ENCODE peak calls at places on chromosome 18, in six cellular contexts. One of them, this sample, is unnamed.

GRCh38 chr18:77146249-77147080 is 13.9 kb upstream of the MBP start:
- DNase-seq in GM23248: no peak
- DNase-seq in neural progenitor cell: no peak
- DNase-seq in fibroblast of lung: no peak
- DNase-seq in HCT116: no peak
- DNase-seq in endothelial cell of umbilical vein: no peak
- DNase-seq in this sample: no peak

GRCh38 chr18:76422838-76423237 is 72.2 kb downstream of the ZNF516 start:
- DNase-seq in HCT116: no peak
- DNase-seq in fibroblast of lung: no peak
- DNase-seq in endothelial cell of umbilical vein: no peak
- DNase-seq in neural progenitor cell: no peak
- DNase-seq in GM23248: no peak
- DNase-seq in this sample: no peak

GRCh38 chr18:57534535-57534934 is 52.0 kb downstream of the FECH start:
- DNase-seq in endothelial cell of umbilical vein: no peak
- DNase-seq in GM23248: no peak
- DNase-seq in fibroblast of lung: no peak
- DNase-seq in HCT116: no peak
- DNase-seq in neural progenitor cell: no peak
- DNase-seq in this sample: no peak

GRCh38 chr18:23857756-23858155 is 156.8 kb upstream of the TTC39C start:
- DNase-seq in neural progenitor cell: no peak
- DNase-seq in HCT116: no peak
- DNase-seq in GM23248: no peak
- DNase-seq in fibroblast of lung: no peak
- DNase-seq in endothelial cell of umbilical vein: peak; percentile 76
- DNase-seq in this sample: no peak

GRCh38 chr18:13725566-13726227 is 661 bp downstream of the FAM210A start:
- DNase-seq in neural progenitor cell: no peak
- DNase-seq in fibroblast of lung: peak; percentile 10
- DNase-seq in GM23248: peak; percentile 40
- DNase-seq in HCT116: no peak
- DNase-seq in endothelial cell of umbilical vein: peak; percentile 22
- DNase-seq in this sample: peak; percentile 25

GRCh38 chr18:23131693-23132319 is 3.5 kb upstream of the CABLES1 start:
- DNase-seq in neural progenitor cell: peak; percentile 85
- DNase-seq in fibroblast of lung: peak; percentile 88
- DNase-seq in HCT116: peak; percentile 73
- DNase-seq in endothelial cell of umbilical vein: peak; percentile 81
- DNase-seq in GM23248: peak; percentile 83
- DNase-seq in this sample: peak; percentile 78

GRCh38 chr18:44325903-44326650 is 354.6 kb upstream of the SETBP1 start:
- DNase-seq in fibroblast of lung: peak; percentile 86
- DNase-seq in HCT116: no peak
- DNase-seq in neural progenitor cell: peak; percentile 87
- DNase-seq in GM23248: peak; percentile 73
- DNase-seq in endothelial cell of umbilical vein: peak; percentile 72
- DNase-seq in this sample: peak; percentile 63

GRCh38 chr18:77022556-77022955 is 110.0 kb downstream of the MBP start:
- DNase-seq in HCT116: no peak
- DNase-seq in endothelial cell of umbilical vein: no peak
- DNase-seq in fibroblast of lung: no peak
- DNase-seq in GM23248: no peak
- DNase-seq in neural progenitor cell: no peak
- DNase-seq in this sample: no peak

GRCh38 chr18:2104620-2105462 is 466.5 kb downstream of the METTL4 start:
- DNase-seq in GM23248: peak; percentile 59
- DNase-seq in neural progenitor cell: peak; percentile 61
- DNase-seq in fibroblast of lung: peak; percentile 26
- DNase-seq in endothelial cell of umbilical vein: peak; percentile 58
- DNase-seq in HCT116: peak; percentile 31
- DNase-seq in this sample: peak; percentile 43

GRCh38 chr18:54881229-54881753 is 53.0 kb downstream of the RAB27B start:
- DNase-seq in HCT116: no peak
- DNase-seq in neural progenitor cell: no peak
- DNase-seq in GM23248: no peak
- DNase-seq in fibroblast of lung: no peak
- DNase-seq in endothelial cell of umbilical vein: no peak
- DNase-seq in this sample: no peak

GRCh38 chr18:37254256-37254880 is 311.2 kb downstream of the CELF4 start:
- DNase-seq in endothelial cell of umbilical vein: no peak
- DNase-seq in neural progenitor cell: no peak
- DNase-seq in HCT116: no peak
- DNase-seq in fibroblast of lung: no peak
- DNase-seq in GM23248: peak; percentile 14
- DNase-seq in this sample: no peak

GRCh38 chr18:78664851-78665250 is 314.8 kb upstream of the SALL3 start:
- DNase-seq in neural progenitor cell: no peak
- DNase-seq in fibroblast of lung: no peak
- DNase-seq in endothelial cell of umbilical vein: no peak
- DNase-seq in GM23248: no peak
- DNase-seq in HCT116: no peak
- DNase-seq in this sample: no peak

GRCh38 chr18:78662879-78663278 is 316.7 kb upstream of the SALL3 start:
- DNase-seq in endothelial cell of umbilical vein: no peak
- DNase-seq in GM23248: no peak
- DNase-seq in neural progenitor cell: no peak
- DNase-seq in HCT116: no peak
- DNase-seq in fibroblast of lung: no peak
- DNase-seq in this sample: no peak

GRCh38 chr18:78664048-78664447 is 315.6 kb upstream of the SALL3 start:
- DNase-seq in neural progenitor cell: no peak
- DNase-seq in HCT116: no peak
- DNase-seq in endothelial cell of umbilical vein: no peak
- DNase-seq in GM23248: no peak
- DNase-seq in fibroblast of lung: no peak
- DNase-seq in this sample: no peak

GRCh38 chr18:78666666-78667335 is 312.8 kb upstream of the SALL3 start:
- DNase-seq in neural progenitor cell: no peak
- DNase-seq in GM23248: no peak
- DNase-seq in HCT116: no peak
- DNase-seq in endothelial cell of umbilical vein: no peak
- DNase-seq in fibroblast of lung: no peak
- DNase-seq in this sample: no peak

DNA sequence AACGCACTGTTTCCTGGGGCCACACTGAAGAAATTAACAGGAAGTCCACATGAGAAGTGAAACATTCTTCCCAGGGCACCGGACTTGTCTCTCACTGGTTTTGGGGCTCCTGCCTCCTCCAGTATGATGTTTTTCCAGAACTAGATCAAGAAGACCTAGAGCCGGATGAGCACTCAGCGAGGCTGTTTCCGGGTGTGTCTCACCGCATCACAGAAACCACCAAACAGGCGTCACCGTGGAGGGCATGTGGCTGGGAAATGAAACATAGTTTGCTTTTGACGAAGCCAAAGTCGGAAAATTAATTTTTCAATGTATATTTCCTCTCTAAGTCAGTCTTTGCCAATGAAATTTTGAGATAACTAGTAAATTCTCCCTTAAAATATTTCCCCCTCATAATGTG is 314.0 kb upstream of the SALL3 start:
- DNase-seq in fibroblast of lung: no peak
- DNase-seq in GM23248: no peak
- DNase-seq in endothelial cell of umbilical vein: no peak
- DNase-seq in neural progenitor cell: no peak
- DNase-seq in HCT116: no peak
- DNase-seq in this sample: no peak
- H3K9me3 ChIP-seq in fibroblast of lung: no peaks in the 10 kb centered on the region
- H3K9me3 ChIP-seq in GM23248: no peaks in the 10 kb centered on the region
- H3K9me3 ChIP-seq in endothelial cell of umbilical vein: peaks cover 4% of the 10 kb centered on the region
- H3K9me3 ChIP-seq in neural progenitor cell: no peaks in the 10 kb centered on the region
- H3K9me3 ChIP-seq in HCT116: no peaks in the 10 kb centered on the region
- H3K9me3 ChIP-seq in this sample: no peaks in the 10 kb centered on the region

GRCh38 chr18:31500161-31500688 is 2.2 kb downstream of the DSG2 start:
- DNase-seq in fibroblast of lung: no peak
- DNase-seq in HCT116: no peak
- DNase-seq in endothelial cell of umbilical vein: no peak
- DNase-seq in GM23248: no peak
- DNase-seq in neural progenitor cell: no peak
- DNase-seq in this sample: peak; percentile 60

GRCh38 chr18:31497711-31498449 is at the start of gene DSG2:
- DNase-seq in endothelial cell of umbilical vein: no peak
- DNase-seq in GM23248: peak; percentile 24
- DNase-seq in neural progenitor cell: peak; percentile 85
- DNase-seq in HCT116: no peak
- DNase-seq in fibroblast of lung: no peak
- DNase-seq in this sample: peak; percentile 67

GRCh38 chr18:31497404-31497710 is 620 bp upstream of the DSG2 start:
- DNase-seq in GM23248: no peak
- DNase-seq in HCT116: no peak
- DNase-seq in fibroblast of lung: no peak
- DNase-seq in endothelial cell of umbilical vein: no peak
- DNase-seq in neural progenitor cell: no peak
- DNase-seq in this sample: no peak

GRCh38 chr18:31499157-31499524 is 1.2 kb downstream of the DSG2 start:
- DNase-seq in endothelial cell of umbilical vein: no peak
- DNase-seq in fibroblast of lung: no peak
- DNase-seq in neural progenitor cell: no peak
- DNase-seq in GM23248: no peak
- DNase-seq in HCT116: no peak
- DNase-seq in this sample: no peak

DNA sequence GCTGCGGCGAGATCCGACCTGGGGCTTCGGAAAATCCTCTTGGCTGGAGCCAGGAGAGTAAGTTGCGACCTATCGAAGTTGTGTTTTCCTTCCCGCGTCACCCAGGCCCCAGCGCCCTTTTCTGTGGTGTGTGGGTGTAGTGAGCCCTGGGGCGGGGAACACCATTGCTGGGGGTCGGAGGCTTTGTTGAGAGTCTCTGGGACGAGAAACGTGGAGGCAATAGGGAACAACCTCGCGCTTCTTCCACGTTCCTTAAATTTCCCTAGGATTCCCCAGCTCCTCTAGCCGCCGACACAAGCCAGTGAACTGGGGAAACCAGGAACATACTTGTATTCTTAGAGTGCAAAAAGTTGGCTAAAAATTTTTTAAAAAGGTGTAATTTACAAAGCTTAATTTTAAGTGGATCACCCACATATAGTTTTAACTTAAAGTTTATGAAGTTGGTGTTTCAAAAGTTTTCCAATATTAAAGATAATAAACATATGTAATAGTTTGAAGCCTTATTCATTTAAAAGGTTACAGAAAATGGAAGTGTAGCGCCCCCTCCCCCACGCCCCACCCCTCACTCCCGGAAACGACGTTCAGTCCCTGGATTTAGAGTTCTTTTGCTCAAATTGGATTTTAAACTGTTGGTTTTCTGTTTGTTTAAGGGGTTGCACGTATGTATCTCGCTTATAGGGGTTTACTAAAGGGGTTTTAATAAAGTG is 626 bp downstream of the DSG2 start:
- DNase-seq in endothelial cell of umbilical vein: no peak
- DNase-seq in fibroblast of lung: no peak
- DNase-seq in HCT116: no peak
- DNase-seq in GM23248: no peak
- DNase-seq in neural progenitor cell: peak; percentile 6
- DNase-seq in this sample: no peak
- TF ChIP-seq EZH2 in endothelial cell of umbilical vein: peak; percentile 45
- TF ChIP-seq EZH2 in fibroblast of lung: peak; percentile 64
- TF ChIP-seq EZH2 in HCT116: no peak
- TF ChIP-seq EZH2 in GM23248: peak; percentile 85
- TF ChIP-seq EZH2 in neural progenitor cell: no peak
- TF ChIP-seq EZH2 in this sample: no peak

GRCh38 chr18:59267511-59268126 is 5.6 kb downstream of the RAX start:
- DNase-seq in endothelial cell of umbilical vein: no peak
- DNase-seq in fibroblast of lung: no peak
- DNase-seq in HCT116: no peak
- DNase-seq in neural progenitor cell: peak; percentile 59
- DNase-seq in GM23248: peak; percentile 43
- DNase-seq in this sample: no peak
- H3K9me3 ChIP-seq in endothelial cell of umbilical vein: no peaks in the 10 kb centered on the region
- H3K9me3 ChIP-seq in fibroblast of lung: no peaks in the 10 kb centered on the region
- H3K9me3 ChIP-seq in HCT116: no peaks in the 10 kb centered on the region
- H3K9me3 ChIP-seq in neural progenitor cell: no peaks in the 10 kb centered on the region
- H3K9me3 ChIP-seq in GM23248: no peaks in the 10 kb centered on the region
- H3K9me3 ChIP-seq in this sample: no peaks in the 10 kb centered on the region

GRCh38 chr18:78978336-78979057 is 1.1 kb upstream of the SALL3 start:
- DNase-seq in neural progenitor cell: peak; percentile 62
- DNase-seq in HCT116: no peak
- DNase-seq in fibroblast of lung: no peak
- DNase-seq in GM23248: no peak
- DNase-seq in endothelial cell of umbilical vein: no peak
- DNase-seq in this sample: no peak
- TF ChIP-seq EZH2 in neural progenitor cell: peak; percentile 75
- TF ChIP-seq EZH2 in HCT116: no peak
- TF ChIP-seq EZH2 in fibroblast of lung: no peak
- TF ChIP-seq EZH2 in GM23248: peak; percentile 58
- TF ChIP-seq EZH2 in endothelial cell of umbilical vein: peak; percentile 65
- TF ChIP-seq EZH2 in this sample: no peak

GRCh38 chr18:6341303-6341702 is 73.4 kb downstream of the L3MBTL4 start:
- DNase-seq in GM23248: no peak
- DNase-seq in HCT116: no peak
- DNase-seq in endothelial cell of umbilical vein: no peak
- DNase-seq in neural progenitor cell: no peak
- DNase-seq in fibroblast of lung: no peak
- DNase-seq in this sample: no peak
- H3K9me3 ChIP-seq in GM23248: no peaks in the 10 kb centered on the region
- H3K9me3 ChIP-seq in HCT116: peaks cover 20% of the 10 kb centered on the region
- H3K9me3 ChIP-seq in endothelial cell of umbilical vein: no peaks in the 10 kb centered on the region
- H3K9me3 ChIP-seq in neural progenitor cell: peaks cover 11% of the 10 kb centered on the region
- H3K9me3 ChIP-seq in fibroblast of lung: no peaks in the 10 kb centered on the region
- H3K9me3 ChIP-seq in this sample: no peaks in the 10 kb centered on the region

DNA sequence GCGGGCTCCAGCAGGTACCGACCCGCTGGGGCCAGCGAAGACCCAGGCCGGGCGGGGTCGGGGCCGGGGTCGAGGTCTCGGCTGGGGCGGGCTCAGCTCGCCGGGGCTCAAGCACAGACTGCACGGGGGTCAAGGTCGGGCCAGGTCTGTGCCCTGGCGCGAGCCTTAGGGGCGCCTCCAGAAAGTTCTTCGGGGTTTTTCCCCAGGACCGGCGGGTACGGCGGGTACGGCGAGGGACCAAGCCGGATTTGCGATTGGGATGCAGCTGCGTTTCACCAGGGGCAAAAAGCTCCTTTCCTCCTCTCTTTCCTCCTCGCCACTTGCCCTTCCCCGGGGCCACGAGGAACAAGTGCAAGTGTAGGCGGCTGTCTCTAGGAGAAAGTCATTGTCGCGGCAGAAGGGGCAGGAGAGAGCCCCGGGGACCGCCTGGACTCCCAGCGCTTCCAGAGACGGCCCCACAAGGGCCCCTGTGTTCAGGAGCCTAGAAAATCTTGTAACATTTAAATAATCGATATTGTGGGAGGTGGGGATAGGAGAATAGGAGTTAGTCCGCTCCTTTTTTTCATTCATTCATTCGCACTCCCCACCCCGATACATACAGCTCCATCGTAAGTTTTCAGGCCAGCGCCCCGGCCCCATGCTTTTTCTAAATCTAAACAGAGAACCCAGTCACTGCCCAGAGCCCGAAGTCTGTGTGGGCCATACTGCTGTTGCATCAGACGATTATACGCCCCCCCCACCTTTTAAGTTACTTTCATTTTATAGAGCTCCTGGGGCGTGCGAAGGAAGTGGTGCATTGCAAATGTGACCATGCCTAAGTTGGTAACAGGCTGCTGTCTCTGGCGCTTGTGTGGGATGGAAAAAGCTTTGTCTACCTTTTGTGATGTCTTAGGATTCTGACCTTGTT is 679 bp downstream of the PMAIP1 start:
- DNase-seq in fibroblast of lung: peak; percentile 88
- DNase-seq in HCT116: no peak
- DNase-seq in neural progenitor cell: peak; percentile 70
- DNase-seq in GM23248: peak; percentile 71
- DNase-seq in endothelial cell of umbilical vein: peak; percentile 76
- DNase-seq in this sample: peak; percentile 68
- TF ChIP-seq EZH2 in fibroblast of lung: no peak
- TF ChIP-seq EZH2 in HCT116: no peak
- TF ChIP-seq EZH2 in neural progenitor cell: peak; percentile 45
- TF ChIP-seq EZH2 in GM23248: no peak
- TF ChIP-seq EZH2 in endothelial cell of umbilical vein: no peak
- TF ChIP-seq EZH2 in this sample: no peak